ENCODE peak calls at places on chromosomes 12 and 14, in seven cellular contexts. G is HepG2, C is K562, I is HCT116, Z is SK-N-SH, F is H1, L is GM12878. M is an unnamed sample.

GRCh38 chr12:115305275-115305674 is 621.3 kb upstream of the TBX3 start:
- DNase-seq in I (no peak), G (no peak), L (no peak), C (no peak), Z (no peak), F (no peak), M (no peak)

GRCh38 chr12:58296818-58297217 is 355.5 kb downstream of the ATP23 start:
- DNase-seq in I (no peak), C (no peak), G (no peak), L (no peak), Z (no peak), F (no peak), M (no peak)

GRCh38 chr14:48333221-48333910 is 658.0 kb upstream of the MDGA2 start:
- DNase-seq in I (no peak), C (no peak), Z (no peak), G (no peak), F (no peak), L (no peak), M (no peak)

GRCh38 chr12:65741662-65742480 is 82.4 kb upstream of the HMGA2 start:
- DNase-seq in I (no peak), C (no peak), F (peak), G (peak), L (no peak), Z (peak), M (no peak)

GRCh38 chr12:52650520-52651081 is 1.4 kb downstream of the KRT2 start:
- DNase-seq in I (no peak), F (no peak), C (no peak), L (no peak), G (no peak), Z (no peak), M (no peak)

GRCh38 chr12:6053541-6053940 is 70.9 kb downstream of the VWF start:
- DNase-seq in Z (no peak), C (no peak), F (no peak), I (no peak), L (no peak), G (peak), M (no peak)

GRCh38 chr12:6653987-6654386 is 6.8 kb upstream of the ACRBP start:
- DNase-seq in Z (no peak), G (no peak), I (no peak), F (no peak), L (no peak), C (no peak), M (no peak)

GRCh38 chr14:88934231-88934898 is 109.9 kb downstream of the TTC8 start:
- DNase-seq in F (no peak), Z (no peak), L (no peak), C (no peak), G (no peak), I (no peak), M (no peak)

GRCh38 chr14:23181453-23181852 is 2.0 kb downstream of the SLC7A8 start:
- DNase-seq in I (no peak), F (peak), C (no peak), Z (no peak), G (no peak), L (no peak), M (no peak)

GRCh38 chr14:79580414-79580813 is 630.9 kb downstream of the DIO2 start:
- DNase-seq in L (no peak), Z (no peak), C (no peak), G (no peak), I (no peak), F (no peak), M (no peak)

GRCh38 chr12:46134205-46134811 is 134.5 kb downstream of the SLC38A1 start:
- DNase-seq in L (no peak), I (no peak), F (no peak), Z (no peak), G (no peak), C (no peak), M (peak)

GRCh38 chr12:131249291-131250027 is 295.8 kb downstream of the ADGRD1 start:
- DNase-seq in C (no peak), I (no peak), Z (no peak), G (no peak), L (no peak), F (no peak), M (no peak)

GRCh38 chr12:57368349-57369095 is 62.3 kb downstream of the R3HDM2 start:
- DNase-seq in I (no peak), C (peak), G (peak), L (no peak), F (no peak), Z (no peak), M (no peak)

GRCh38 chr12:100675432-100675831 is 101.9 kb downstream of the GAS2L3 start:
- DNase-seq in Z (peak), I (no peak), C (peak), L (no peak), G (no peak), F (no peak), M (no peak)

GRCh38 chr14:95200404-95200803 is 43.1 kb upstream of the DICER1 start:
- DNase-seq in C (no peak), F (no peak), Z (no peak), G (no peak), I (no peak), L (no peak), M (no peak)
- TF ChIP-seq JUND in C (no peak), F (no peak), Z (no peak), G (no peak), I (no peak), L (no peak), M (no peak)

DNA sequence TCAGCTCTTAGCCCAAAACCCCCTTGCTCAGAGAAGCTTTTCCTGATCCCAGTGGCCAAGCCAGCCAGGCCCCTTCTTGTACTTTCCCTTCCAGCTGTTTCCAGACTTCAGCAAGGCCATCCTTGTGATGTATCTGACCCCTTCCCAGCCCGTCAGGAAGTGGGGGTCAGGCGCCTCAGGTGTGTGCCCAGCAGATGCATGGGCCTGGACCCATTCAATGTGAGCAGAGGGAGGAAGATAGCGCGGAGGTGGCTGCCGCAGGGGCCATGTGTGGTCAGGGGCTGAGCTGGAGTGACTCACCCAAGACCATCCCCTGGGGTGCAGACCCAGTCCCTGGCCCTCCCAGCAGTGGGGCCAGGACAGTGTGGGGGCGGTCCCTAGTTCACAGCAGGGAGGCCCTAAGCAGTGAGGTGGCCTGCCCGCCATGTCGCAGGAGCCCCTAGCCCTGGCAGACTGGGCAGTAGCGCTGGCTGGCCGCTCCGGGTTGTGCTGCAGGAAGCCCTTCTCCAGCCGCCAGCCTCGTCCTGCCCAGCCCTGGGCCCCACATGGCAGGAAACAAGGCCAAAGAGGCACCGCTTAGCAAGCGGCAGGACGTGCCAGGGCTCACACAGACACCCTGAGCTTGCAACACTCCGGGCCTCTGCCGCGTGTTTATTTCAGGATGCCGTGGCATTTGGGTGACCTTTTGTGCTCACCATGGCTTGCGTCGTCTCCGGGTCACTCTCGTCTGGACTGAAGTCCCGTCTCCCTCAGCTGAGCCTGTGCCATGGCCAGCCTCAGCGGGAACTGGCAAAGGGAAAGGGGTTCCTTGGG is 12.0 kb downstream of the ADSS1 start:
- DNase-seq in I (no peak), G (peak), C (no peak), Z (peak), L (no peak), F (no peak), M (peak)
- TF ChIP-seq JUND in I (no peak), G (peak), C (no peak), Z (no peak), L (no peak), F (no peak), M (no peak)

GRCh38 chr12:107586256-107586970 is 99.2 kb upstream of the PWP1 start:
- DNase-seq in Z (no peak), I (no peak), G (no peak), L (no peak), F (no peak), C (no peak), M (no peak)

GRCh38 chr12:107581616-107582015 is 104.0 kb upstream of the PWP1 start:
- DNase-seq in L (no peak), C (no peak), G (no peak), I (no peak), F (no peak), Z (no peak), M (no peak)

GRCh38 chr12:107580750-107581529 is 104.7 kb upstream of the PWP1 start:
- DNase-seq in I (no peak), G (no peak), L (no peak), C (no peak), Z (peak), F (peak), M (no peak)

DNA sequence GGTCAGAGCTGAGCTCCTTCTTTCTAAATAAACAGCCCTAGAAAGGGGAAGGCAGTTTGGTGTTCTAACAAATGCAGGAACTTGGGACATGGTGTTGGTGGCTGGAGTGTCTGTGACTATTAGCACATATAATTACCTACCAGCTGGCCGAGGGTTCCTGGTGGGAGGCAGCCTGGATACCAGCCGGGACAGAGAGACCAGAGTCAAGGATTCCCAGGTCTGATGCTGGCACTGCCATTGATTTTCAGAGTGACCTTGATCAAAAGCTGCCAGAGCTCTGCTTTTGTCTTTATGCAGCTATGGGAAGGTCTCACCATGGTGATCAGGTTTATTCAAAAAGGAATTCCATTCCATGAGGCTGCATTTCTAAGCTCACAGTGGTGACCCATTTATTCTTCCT is 101.1 kb upstream of the PWP1 start:
- DNase-seq in Z (no peak), L (no peak), F (no peak), G (no peak), C (no peak), I (no peak), M (no peak)
- TF ChIP-seq JUND in Z (no peak), L (no peak), F (no peak), G (no peak), C (no peak), I (no peak), M (no peak)

DNA sequence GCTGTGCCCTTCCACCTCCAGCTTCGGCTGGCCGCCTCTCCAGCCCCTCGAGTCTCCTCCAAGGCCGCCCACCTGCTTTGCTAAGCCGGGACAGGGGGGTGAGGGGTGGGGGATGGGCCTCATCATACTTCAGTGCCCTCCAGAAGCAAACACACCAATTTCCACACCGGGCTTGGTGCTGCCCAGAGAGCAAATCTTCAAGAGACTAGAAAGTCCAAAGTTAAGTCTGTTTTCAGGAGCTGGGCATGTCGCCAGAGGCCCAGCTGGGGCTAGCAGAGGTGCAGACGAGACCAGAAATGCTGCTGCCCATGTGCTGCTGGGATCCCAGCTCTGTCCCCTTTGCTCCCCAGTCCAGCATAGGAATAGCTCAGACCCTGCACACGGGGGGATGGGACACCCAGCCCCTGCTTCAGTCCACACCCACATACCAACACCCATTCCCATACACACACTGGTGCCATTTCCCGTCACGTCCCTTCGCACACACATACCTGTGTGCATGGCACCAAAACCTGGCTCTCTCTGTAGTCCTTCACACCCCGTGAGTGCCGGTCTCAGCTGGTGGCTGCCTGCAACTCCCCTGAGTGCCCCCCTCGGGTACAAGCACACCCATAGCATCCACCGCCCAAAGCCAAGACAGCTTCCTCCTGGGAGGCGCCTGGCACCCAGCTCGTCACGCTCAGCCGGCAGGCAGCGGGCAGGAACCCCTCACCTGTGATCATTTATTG is 994 bp downstream of the SLC6A12 start:
- DNase-seq in G (peak), L (no peak), I (no peak), C (no peak), F (no peak), Z (peak), M (no peak)
- TF ChIP-seq JUND in G (no peak), L (no peak), I (no peak), C (no peak), F (no peak), Z (no peak), M (no peak)

GRCh38 chr14:61476737-61477410 is 155.5 kb downstream of the PRKCH start:
- DNase-seq in Z (peak), F (no peak), G (no peak), C (peak), L (no peak), I (no peak), M (no peak)

GRCh38 chr14:61476105-61476736 is 154.8 kb downstream of the PRKCH start:
- DNase-seq in G (no peak), Z (no peak), I (no peak), F (no peak), C (no peak), L (no peak), M (no peak)

GRCh38 chr14:61474021-61474420 is 152.6 kb downstream of the PRKCH start:
- DNase-seq in F (no peak), L (no peak), I (no peak), C (no peak), G (no peak), Z (no peak), M (no peak)

GRCh38 chr14:61474671-61475070 is 153.3 kb downstream of the PRKCH start:
- DNase-seq in L (no peak), I (no peak), F (no peak), G (no peak), C (no peak), Z (no peak), M (no peak)

GRCh38 chr14:61475316-61475715 is 153.9 kb downstream of the PRKCH start:
- DNase-seq in C (peak), L (no peak), G (peak), Z (no peak), F (no peak), I (peak), M (peak)
- TF ChIP-seq JUND in C (no peak), L (no peak), G (no peak), Z (no peak), F (no peak), I (no peak), M (no peak)

DNA sequence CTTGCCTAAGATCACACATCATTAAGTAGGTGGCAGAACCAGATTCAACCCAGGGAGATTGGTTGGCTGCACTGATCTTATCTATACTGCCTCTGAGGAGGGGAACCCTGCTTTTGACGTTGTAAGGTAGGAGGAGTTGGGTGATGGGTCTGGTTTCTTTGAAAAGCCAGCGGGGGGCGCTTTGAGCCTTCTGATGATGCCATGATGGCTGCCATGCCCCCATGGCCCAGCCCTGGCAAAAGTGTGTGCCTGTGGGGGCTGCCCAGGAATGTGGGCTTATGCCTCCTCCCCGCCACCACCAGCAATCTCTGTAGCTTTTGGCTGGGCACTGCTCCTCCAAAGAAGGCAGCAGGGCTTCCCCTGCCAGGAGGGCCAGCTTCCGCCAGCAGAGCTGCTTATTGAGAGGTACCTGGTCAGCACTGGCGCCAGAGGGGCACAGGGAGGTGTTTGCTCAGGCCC is 224.3 kb downstream of the SLC41A2 start:
- DNase-seq in F (peak), I (peak), G (peak), L (no peak), Z (peak), C (peak), M (no peak)
- TF ChIP-seq JUND in F (no peak), I (no peak), G (no peak), L (no peak), Z (no peak), C (no peak), M (no peak)

DNA sequence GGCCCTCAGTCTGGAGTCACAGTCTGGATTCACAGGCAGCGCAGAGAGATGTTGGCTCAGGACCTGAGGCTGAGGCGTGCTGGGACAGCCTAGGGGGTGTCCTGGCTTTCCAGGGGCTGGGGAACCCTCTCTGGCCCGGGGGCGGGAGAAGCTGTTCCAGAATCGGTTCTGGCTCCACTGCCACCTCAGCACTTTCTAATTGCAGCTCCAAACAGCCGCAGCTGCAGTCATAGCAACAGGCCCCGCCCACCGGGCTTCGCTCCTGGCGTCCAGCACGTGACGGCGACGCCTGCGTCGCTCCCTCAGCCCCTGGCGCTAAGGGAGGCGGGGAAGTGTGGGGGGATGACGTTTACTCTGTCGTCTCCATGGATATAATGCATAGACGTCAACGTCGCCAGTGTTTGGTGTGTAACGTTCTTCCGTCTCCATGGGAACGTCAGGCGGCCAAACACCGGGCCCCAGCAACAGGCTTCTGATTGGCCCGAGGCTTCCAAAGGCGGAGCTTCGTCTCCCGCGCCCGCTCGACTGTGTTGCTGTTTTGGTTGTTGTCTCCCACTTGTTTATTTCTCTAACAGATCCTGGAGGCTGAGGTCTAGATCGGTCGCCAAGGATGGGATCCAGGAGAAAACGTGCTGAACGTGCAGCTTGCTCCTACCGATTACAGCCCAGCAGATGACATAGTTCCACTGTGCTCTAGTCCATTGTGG is 19.7 kb upstream of the FOS start:
- DNase-seq in C (peak), Z (peak), G (peak), F (peak), L (peak), I (peak), M (peak)
- TF ChIP-seq JUND in C (no peak), Z (no peak), G (peak), F (peak), L (no peak), I (no peak), M (no peak)